ENCODE peak calls at places on chromosomes 16 and 17, in nine cellular contexts. One of them, this sample, is unnamed.

GRCh38 chr17:69716571-69716970 is 302.1 kb downstream of the MAP2K6 start:
- DNase-seq in epithelial cell of esophagus: no peak
- DNase-seq in IMR-90: no peak
- DNase-seq in B cell: no peak
- DNase-seq in GM20000: no peak
- DNase-seq in progenitor cell of endocrine pancreas: no peak
- DNase-seq in A549: no peak
- DNase-seq in cardiac muscle cell: no peak
- DNase-seq in nephron progenitor cell: no peak
- DNase-seq in this sample: no peak

GRCh38 chr17:57045868-57046671 is 39.0 kb upstream of the AKAP1 start:
- DNase-seq in GM20000: peak
- DNase-seq in nephron progenitor cell: no peak
- DNase-seq in epithelial cell of esophagus: no peak
- DNase-seq in A549: no peak
- DNase-seq in IMR-90: no peak
- DNase-seq in B cell: peak
- DNase-seq in progenitor cell of endocrine pancreas: no peak
- DNase-seq in cardiac muscle cell: no peak
- DNase-seq in this sample: peak

GRCh38 chr17:49527927-49528651 is 33.0 kb downstream of the NGFR start:
- DNase-seq in nephron progenitor cell: no peak
- DNase-seq in progenitor cell of endocrine pancreas: no peak
- DNase-seq in A549: no peak
- DNase-seq in epithelial cell of esophagus: no peak
- DNase-seq in IMR-90: no peak
- DNase-seq in cardiac muscle cell: no peak
- DNase-seq in GM20000: no peak
- DNase-seq in B cell: peak
- DNase-seq in this sample: no peak

GRCh38 chr16:69328854-69329316 is 1.5 kb downstream of the PDF start:
- DNase-seq in A549: no peak
- DNase-seq in cardiac muscle cell: no peak
- DNase-seq in progenitor cell of endocrine pancreas: no peak
- DNase-seq in B cell: no peak
- DNase-seq in epithelial cell of esophagus: peak
- DNase-seq in nephron progenitor cell: no peak
- DNase-seq in IMR-90: peak
- DNase-seq in GM20000: no peak
- DNase-seq in this sample: no peak

GRCh38 chr17:50952889-50953288 is 86.7 kb upstream of the TOB1 start:
- DNase-seq in IMR-90: no peak
- DNase-seq in progenitor cell of endocrine pancreas: no peak
- DNase-seq in epithelial cell of esophagus: no peak
- DNase-seq in A549: no peak
- DNase-seq in B cell: no peak
- DNase-seq in nephron progenitor cell: no peak
- DNase-seq in GM20000: no peak
- DNase-seq in cardiac muscle cell: no peak
- DNase-seq in this sample: no peak

GRCh38 chr17:50281739-50282401 is 7.6 kb downstream of the TMEM92 start:
- DNase-seq in nephron progenitor cell: no peak
- DNase-seq in B cell: no peak
- DNase-seq in A549: no peak
- DNase-seq in progenitor cell of endocrine pancreas: no peak
- DNase-seq in cardiac muscle cell: no peak
- DNase-seq in epithelial cell of esophagus: no peak
- DNase-seq in IMR-90: no peak
- DNase-seq in GM20000: no peak
- DNase-seq in this sample: no peak

GRCh38 chr17:17445925-17446665 is 30.7 kb upstream of the MED9 start:
- DNase-seq in epithelial cell of esophagus: peak
- DNase-seq in cardiac muscle cell: no peak
- DNase-seq in A549: peak
- DNase-seq in IMR-90: peak
- DNase-seq in progenitor cell of endocrine pancreas: no peak
- DNase-seq in B cell: no peak
- DNase-seq in GM20000: no peak
- DNase-seq in nephron progenitor cell: no peak
- DNase-seq in this sample: no peak

GRCh38 chr16:3461120-3461519 is 17.6 kb downstream of the NAA60 start:
- DNase-seq in A549: no peak
- DNase-seq in cardiac muscle cell: no peak
- DNase-seq in nephron progenitor cell: no peak
- DNase-seq in epithelial cell of esophagus: no peak
- DNase-seq in GM20000: no peak
- DNase-seq in IMR-90: no peak
- DNase-seq in B cell: no peak
- DNase-seq in progenitor cell of endocrine pancreas: no peak
- DNase-seq in this sample: no peak

GRCh38 chr17:29292992-29293889 is 707 bp downstream of the NUFIP2 start:
- DNase-seq in nephron progenitor cell: peak
- DNase-seq in GM20000: peak
- DNase-seq in B cell: peak
- DNase-seq in A549: peak
- DNase-seq in progenitor cell of endocrine pancreas: peak
- DNase-seq in cardiac muscle cell: peak
- DNase-seq in epithelial cell of esophagus: peak
- DNase-seq in IMR-90: peak
- DNase-seq in this sample: peak

GRCh38 chr16:11278681-11279628 is 2.2 kb downstream of the PRM1 start:
- DNase-seq in GM20000: no peak
- DNase-seq in nephron progenitor cell: no peak
- DNase-seq in cardiac muscle cell: no peak
- DNase-seq in A549: no peak
- DNase-seq in progenitor cell of endocrine pancreas: no peak
- DNase-seq in B cell: peak
- DNase-seq in IMR-90: no peak
- DNase-seq in epithelial cell of esophagus: no peak
- DNase-seq in this sample: no peak

GRCh38 chr17:4955091-4955490 is 4.2 kb downstream of the ENO3 start:
- DNase-seq in IMR-90: no peak
- DNase-seq in GM20000: no peak
- DNase-seq in B cell: no peak
- DNase-seq in A549: no peak
- DNase-seq in cardiac muscle cell: no peak
- DNase-seq in progenitor cell of endocrine pancreas: no peak
- DNase-seq in nephron progenitor cell: no peak
- DNase-seq in epithelial cell of esophagus: no peak
- DNase-seq in this sample: no peak

GRCh38 chr17:55845385-55845784 is 94.5 kb downstream of the PCTP start:
- DNase-seq in GM20000: peak
- DNase-seq in nephron progenitor cell: peak
- DNase-seq in cardiac muscle cell: peak
- DNase-seq in progenitor cell of endocrine pancreas: peak
- DNase-seq in epithelial cell of esophagus: peak
- DNase-seq in B cell: no peak
- DNase-seq in A549: peak
- DNase-seq in IMR-90: peak
- DNase-seq in this sample: peak

DNA sequence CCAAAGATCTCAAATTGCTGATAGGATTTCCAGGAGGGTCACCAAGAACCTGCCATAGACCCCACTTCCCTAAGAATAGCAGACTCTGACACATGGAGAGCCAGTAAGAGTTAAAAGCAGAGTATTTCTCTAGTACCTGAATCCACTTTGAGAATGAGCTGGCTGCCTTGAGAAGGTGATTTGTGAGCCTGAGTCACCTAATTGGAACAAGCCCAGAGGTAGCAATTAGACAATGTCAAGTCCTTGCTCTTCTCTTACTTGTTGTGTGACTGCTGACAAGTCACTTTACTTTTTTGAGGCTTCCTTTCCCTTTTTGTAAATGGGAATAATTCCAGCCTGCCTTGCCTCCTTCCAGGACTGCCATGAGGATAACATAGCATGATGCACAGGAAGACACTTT is 76.1 kb upstream of the ASIC2 start:
- DNase-seq in B cell: no peak
- DNase-seq in progenitor cell of endocrine pancreas: no peak
- DNase-seq in IMR-90: no peak
- DNase-seq in GM20000: no peak
- DNase-seq in epithelial cell of esophagus: peak
- DNase-seq in A549: no peak
- DNase-seq in cardiac muscle cell: no peak
- DNase-seq in nephron progenitor cell: no peak
- DNase-seq in this sample: no peak
- TF ChIP-seq CTCF in B cell: no peak
- TF ChIP-seq CTCF in progenitor cell of endocrine pancreas: no peak
- TF ChIP-seq CTCF in IMR-90: no peak
- TF ChIP-seq CTCF in GM20000: no peak
- TF ChIP-seq CTCF in epithelial cell of esophagus: no peak
- TF ChIP-seq CTCF in A549: no peak
- TF ChIP-seq CTCF in cardiac muscle cell: no peak
- TF ChIP-seq CTCF in nephron progenitor cell: no peak
- TF ChIP-seq CTCF in this sample: no peak

GRCh38 chr17:1473841-1474240 is 17.8 kb upstream of the CRK start:
- DNase-seq in progenitor cell of endocrine pancreas: no peak
- DNase-seq in B cell: peak
- DNase-seq in IMR-90: no peak
- DNase-seq in epithelial cell of esophagus: no peak
- DNase-seq in GM20000: peak
- DNase-seq in A549: no peak
- DNase-seq in nephron progenitor cell: no peak
- DNase-seq in cardiac muscle cell: no peak
- DNase-seq in this sample: peak

GRCh38 chr17:1471931-1472727 is 16.1 kb upstream of the CRK start:
- DNase-seq in B cell: peak
- DNase-seq in epithelial cell of esophagus: no peak
- DNase-seq in A549: no peak
- DNase-seq in cardiac muscle cell: no peak
- DNase-seq in progenitor cell of endocrine pancreas: no peak
- DNase-seq in IMR-90: no peak
- DNase-seq in nephron progenitor cell: peak
- DNase-seq in GM20000: no peak
- DNase-seq in this sample: no peak

GRCh38 chr17:1474402-1475189 is 17.9 kb downstream of the MYO1C start:
- DNase-seq in B cell: peak
- DNase-seq in epithelial cell of esophagus: no peak
- DNase-seq in GM20000: peak
- DNase-seq in cardiac muscle cell: no peak
- DNase-seq in IMR-90: no peak
- DNase-seq in nephron progenitor cell: peak
- DNase-seq in progenitor cell of endocrine pancreas: no peak
- DNase-seq in A549: no peak
- DNase-seq in this sample: peak

GRCh38 chr17:1471490-1471889 is 15.5 kb upstream of the CRK start:
- DNase-seq in B cell: peak
- DNase-seq in cardiac muscle cell: no peak
- DNase-seq in IMR-90: no peak
- DNase-seq in nephron progenitor cell: no peak
- DNase-seq in GM20000: no peak
- DNase-seq in A549: no peak
- DNase-seq in epithelial cell of esophagus: no peak
- DNase-seq in progenitor cell of endocrine pancreas: no peak
- DNase-seq in this sample: no peak

GRCh38 chr17:1473170-1473569 is 17.1 kb upstream of the CRK start:
- DNase-seq in progenitor cell of endocrine pancreas: no peak
- DNase-seq in nephron progenitor cell: no peak
- DNase-seq in epithelial cell of esophagus: no peak
- DNase-seq in IMR-90: no peak
- DNase-seq in A549: no peak
- DNase-seq in cardiac muscle cell: no peak
- DNase-seq in B cell: peak
- DNase-seq in GM20000: no peak
- DNase-seq in this sample: no peak
- TF ChIP-seq CTCF in progenitor cell of endocrine pancreas: no peak
- TF ChIP-seq CTCF in nephron progenitor cell: no peak
- TF ChIP-seq CTCF in epithelial cell of esophagus: no peak
- TF ChIP-seq CTCF in IMR-90: no peak
- TF ChIP-seq CTCF in A549: no peak
- TF ChIP-seq CTCF in cardiac muscle cell: no peak
- TF ChIP-seq CTCF in B cell: no peak
- TF ChIP-seq CTCF in GM20000: no peak
- TF ChIP-seq CTCF in this sample: peak

GRCh38 chr16:21159281-21159951 is 942 bp downstream of the LDAF1 start:
- DNase-seq in B cell: peak
- DNase-seq in IMR-90: no peak
- DNase-seq in A549: no peak
- DNase-seq in nephron progenitor cell: peak
- DNase-seq in progenitor cell of endocrine pancreas: peak
- DNase-seq in cardiac muscle cell: peak
- DNase-seq in GM20000: peak
- DNase-seq in epithelial cell of esophagus: peak
- DNase-seq in this sample: peak

GRCh38 chr16:21157632-21158031 is 842 bp upstream of the LDAF1 start:
- DNase-seq in cardiac muscle cell: no peak
- DNase-seq in IMR-90: no peak
- DNase-seq in B cell: no peak
- DNase-seq in epithelial cell of esophagus: no peak
- DNase-seq in GM20000: no peak
- DNase-seq in nephron progenitor cell: no peak
- DNase-seq in progenitor cell of endocrine pancreas: no peak
- DNase-seq in A549: no peak
- DNase-seq in this sample: no peak

GRCh38 chr16:21160276-21160675 is 1.8 kb downstream of the LDAF1 start:
- DNase-seq in GM20000: no peak
- DNase-seq in A549: no peak
- DNase-seq in B cell: no peak
- DNase-seq in IMR-90: no peak
- DNase-seq in cardiac muscle cell: no peak
- DNase-seq in progenitor cell of endocrine pancreas: no peak
- DNase-seq in epithelial cell of esophagus: no peak
- DNase-seq in nephron progenitor cell: no peak
- DNase-seq in this sample: no peak

GRCh38 chr16:21158208-21159110 is at the start of gene LDAF1:
- DNase-seq in cardiac muscle cell: peak
- DNase-seq in A549: peak
- DNase-seq in IMR-90: peak
- DNase-seq in epithelial cell of esophagus: peak
- DNase-seq in B cell: peak
- DNase-seq in progenitor cell of endocrine pancreas: peak
- DNase-seq in GM20000: peak
- DNase-seq in nephron progenitor cell: peak
- DNase-seq in this sample: peak

GRCh38 chr16:21156767-21157467 is 1.6 kb upstream of the LDAF1 start:
- DNase-seq in progenitor cell of endocrine pancreas: peak
- DNase-seq in A549: peak
- DNase-seq in B cell: peak
- DNase-seq in nephron progenitor cell: peak
- DNase-seq in epithelial cell of esophagus: peak
- DNase-seq in GM20000: peak
- DNase-seq in cardiac muscle cell: peak
- DNase-seq in IMR-90: peak
- DNase-seq in this sample: peak
- TF ChIP-seq CTCF in progenitor cell of endocrine pancreas: peak
- TF ChIP-seq CTCF in A549: peak
- TF ChIP-seq CTCF in B cell: peak
- TF ChIP-seq CTCF in nephron progenitor cell: peak
- TF ChIP-seq CTCF in epithelial cell of esophagus: peak
- TF ChIP-seq CTCF in GM20000: peak
- TF ChIP-seq CTCF in cardiac muscle cell: peak
- TF ChIP-seq CTCF in IMR-90: peak
- TF ChIP-seq CTCF in this sample: peak

DNA sequence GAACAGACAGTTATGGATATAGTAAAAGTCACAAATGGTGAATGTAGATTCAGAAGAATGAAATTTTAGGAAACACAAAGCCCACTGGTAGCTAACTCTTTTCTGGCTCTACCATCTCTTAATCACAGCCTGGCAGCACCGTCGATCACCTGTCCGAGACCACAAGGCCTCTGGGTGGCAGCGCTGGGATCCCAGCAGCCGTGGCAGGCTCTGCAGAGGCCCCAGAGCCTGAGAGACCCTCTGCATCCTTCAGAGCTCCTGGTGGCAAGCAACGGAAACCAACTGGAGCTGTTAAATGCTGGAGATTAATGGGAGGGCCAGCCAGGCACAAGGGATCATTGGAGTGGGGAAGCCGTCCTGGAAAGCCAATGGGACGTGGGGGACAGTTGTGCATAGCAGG is 26.3 kb downstream of the LAT start:
- DNase-seq in IMR-90: no peak
- DNase-seq in progenitor cell of endocrine pancreas: no peak
- DNase-seq in B cell: no peak
- DNase-seq in nephron progenitor cell: peak
- DNase-seq in epithelial cell of esophagus: no peak
- DNase-seq in GM20000: no peak
- DNase-seq in A549: no peak
- DNase-seq in cardiac muscle cell: no peak
- DNase-seq in this sample: no peak
- TF ChIP-seq CTCF in IMR-90: no peak
- TF ChIP-seq CTCF in progenitor cell of endocrine pancreas: peak
- TF ChIP-seq CTCF in B cell: no peak
- TF ChIP-seq CTCF in nephron progenitor cell: no peak
- TF ChIP-seq CTCF in epithelial cell of esophagus: no peak
- TF ChIP-seq CTCF in GM20000: no peak
- TF ChIP-seq CTCF in A549: peak
- TF ChIP-seq CTCF in cardiac muscle cell: no peak
- TF ChIP-seq CTCF in this sample: peak

This sample was measured in GM10248.